ENCODE peak calls at places on chromosomes 16 and 17, in six cellular contexts. O, W, E, T, H and M are unnamed samples.

GRCh38 chr17:33127706-33128105 is 136.1 kb downstream of the SPACA3 start:
- DNase-seq in O (no peak), W (no peak), E (no peak), T (no peak), H (no peak), M (no peak)

GRCh38 chr17:73595931-73596330 is 48.3 kb downstream of the SDK2 start:
- DNase-seq in O (no peak), W (no peak), E (no peak), T (no peak), H (no peak), M (no peak)

GRCh38 chr17:80780381-80781187 is 211.1 kb upstream of the CHMP6 start:
- DNase-seq in O (no peak), W (no peak), E (no peak), T (peak; percentile 61), H (no peak), M (no peak)

GRCh38 chr16:21277045-21277926 is 804 bp downstream of the CRYM start:
- DNase-seq in O (peak; percentile 13), W (no peak), E (no peak), T (no peak), H (no peak), M (no peak)

GRCh38 chr17:31858647-31859486 is at the start of gene COPRS:
- DNase-seq in O (peak; percentile 89), W (peak; percentile 81), E (peak; percentile 99), T (no peak), H (peak; percentile 64), M (peak; percentile 25)

GRCh38 chr16:81189100-81189664 is 49.3 kb upstream of the BCO1 start:
- DNase-seq in O (peak; percentile 62), W (no peak), E (peak; percentile 46), T (no peak), H (no peak), M (no peak)

GRCh38 chr16:67445126-67445426 is 14.2 kb downstream of the HSD11B2 start:
- DNase-seq in O (no peak), W (no peak), E (no peak), T (no peak), H (no peak), M (no peak)

GRCh38 chr17:13410874-13411273 is 190.9 kb downstream of the HS3ST3A1 start:
- DNase-seq in O (no peak), W (no peak), E (no peak), T (no peak), H (peak; percentile 57), M (no peak)

GRCh38 chr16:6081320-6081976 is 983.9 kb upstream of the EEF2KMT start:
- DNase-seq in O (peak; percentile 57), W (peak; percentile 7), E (peak; percentile 57), T (no peak), H (peak; percentile 20), M (peak; percentile 15)

GRCh38 chr17:44400226-44400847 is 10.9 kb upstream of the ITGA2B start:
- DNase-seq in O (peak; percentile 45), W (peak; percentile 48), E (no peak), T (no peak), H (peak; percentile 34), M (peak; percentile 43)

GRCh38 chr17:40596261-40596919 is 31.1 kb upstream of the CCR7 start:
- DNase-seq in O (peak; percentile 69), W (peak; percentile 86), E (peak; percentile 32), T (peak; percentile 59), H (peak; percentile 62), M (no peak)

GRCh38 chr17:6172642-6173330 is 102.6 kb downstream of the WSCD1 start:
- DNase-seq in O (no peak), W (no peak), E (no peak), T (no peak), H (no peak), M (no peak)

GRCh38 chr16:86252596-86252995 is 257.7 kb upstream of the FOXF1 start:
- DNase-seq in O (peak; percentile 62), W (no peak), E (peak; percentile 31), T (no peak), H (no peak), M (peak; percentile 9)

GRCh38 chr17:81865733-81866439 is 5.3 kb downstream of the ARHGDIA start:
- DNase-seq in O (no peak), W (no peak), E (peak; percentile 23), T (no peak), H (peak; percentile 68), M (no peak)

GRCh38 chr16:25006504-25007055 is 8.6 kb downstream of the ARHGAP17 start:
- DNase-seq in O (no peak), W (no peak), E (peak; percentile 34), T (no peak), H (peak; percentile 78), M (no peak)

GRCh38 chr16:86616906-86617305 is 38.6 kb downstream of the FOXL1 start:
- DNase-seq in O (no peak), W (no peak), E (no peak), T (no peak), H (no peak), M (no peak)

GRCh38 chr17:42980766-42981397 is 517 bp downstream of the RUNDC1 start:
- DNase-seq in O (peak; percentile 81), W (peak; percentile 76), E (peak; percentile 65), T (peak; percentile 24), H (peak; percentile 55), M (peak; percentile 65)

GRCh38 chr16:85075236-85075924 is 36.9 kb downstream of the CIBAR2 start:
- DNase-seq in O (no peak), W (no peak), E (no peak), T (no peak), H (no peak), M (peak; percentile 50)

GRCh38 chr17:28841901-28842281 is 699 bp downstream of the FAM222B start:
- DNase-seq in O (peak; percentile 53), W (peak; percentile 42), E (peak; percentile 15), T (no peak), H (no peak), M (no peak)

GRCh38 chr16:13997933-13998332 is 73.2 kb upstream of the MRTFB start:
- DNase-seq in O (no peak), W (no peak), E (no peak), T (peak; percentile 76), H (peak; percentile 48), M (no peak)

GRCh38 chr16:86479419-86479818 is 30.9 kb upstream of the FOXF1 start:
- DNase-seq in O (no peak), W (no peak), E (no peak), T (no peak), H (no peak), M (no peak)

GRCh38 chr17:77297693-77298666 is 157.2 kb downstream of the SEC14L1 start:
- DNase-seq in O (no peak), W (no peak), E (no peak), T (no peak), H (no peak), M (no peak)

GRCh38 chr16:86899156-86899555 is 320.8 kb downstream of the FOXL1 start:
- DNase-seq in O (no peak), W (no peak), E (no peak), T (no peak), H (no peak), M (no peak)

GRCh38 chr16:3717235-3718018 is at the start of gene TRAP1:
- DNase-seq in O (peak; percentile 92), W (peak; percentile 82), E (peak; percentile 99), T (peak; percentile 37), H (peak; percentile 50), M (peak; percentile 94)

GRCh38 chr17:78966123-78966813 is 13.5 kb downstream of the LGALS3BP start:
- DNase-seq in O (no peak), W (no peak), E (no peak), T (no peak), H (no peak), M (no peak)

GRCh38 chr17:82006468-82007227 is 16.0 kb downstream of the CENPX start:
- DNase-seq in O (no peak), W (no peak), E (no peak), T (no peak), H (no peak), M (no peak)

GRCh38 chr17:35129154-35129972 is 7.9 kb downstream of the FNDC8 start:
- DNase-seq in O (no peak), W (no peak), E (no peak), T (no peak), H (no peak), M (no peak)

GRCh38 chr17:35132099-35132498 is 10.0 kb downstream of the NLE1 start:
- DNase-seq in O (no peak), W (no peak), E (no peak), T (no peak), H (no peak), M (no peak)

GRCh38 chr17:35129973-35130351 is 8.5 kb downstream of the FNDC8 start:
- DNase-seq in O (peak; percentile 26), W (no peak), E (no peak), T (no peak), H (no peak), M (no peak)

GRCh38 chr17:35127751-35128514 is 6.5 kb downstream of the FNDC8 start:
- DNase-seq in O (no peak), W (no peak), E (no peak), T (no peak), H (no peak), M (no peak)

GRCh38 chr17:35130392-35130791 is 9.0 kb downstream of the FNDC8 start:
- DNase-seq in O (no peak), W (no peak), E (no peak), T (no peak), H (no peak), M (no peak)
- TF ChIP-seq CHD2 in O (no peak), W (no peak), E (no peak), T (no peak), H (no peak), M (no peak)

GRCh38 chr17:8123695-8124349 is at the start of gene HES7:
- DNase-seq in O (peak; percentile 19), W (no peak), E (peak; percentile 53), T (no peak), H (no peak), M (no peak)
- TF ChIP-seq CHD2 in O (no peak), W (no peak), E (no peak), T (no peak), H (no peak), M (no peak)

GRCh38 chr16:83624436-83625120 is 183.2 kb upstream of the HSBP1 start:
- DNase-seq in O (no peak), W (no peak), E (no peak), T (no peak), H (no peak), M (peak; percentile 41)
- TF ChIP-seq CHD2 in O (no peak), W (no peak), E (no peak), T (no peak), H (no peak), M (no peak)

DNA sequence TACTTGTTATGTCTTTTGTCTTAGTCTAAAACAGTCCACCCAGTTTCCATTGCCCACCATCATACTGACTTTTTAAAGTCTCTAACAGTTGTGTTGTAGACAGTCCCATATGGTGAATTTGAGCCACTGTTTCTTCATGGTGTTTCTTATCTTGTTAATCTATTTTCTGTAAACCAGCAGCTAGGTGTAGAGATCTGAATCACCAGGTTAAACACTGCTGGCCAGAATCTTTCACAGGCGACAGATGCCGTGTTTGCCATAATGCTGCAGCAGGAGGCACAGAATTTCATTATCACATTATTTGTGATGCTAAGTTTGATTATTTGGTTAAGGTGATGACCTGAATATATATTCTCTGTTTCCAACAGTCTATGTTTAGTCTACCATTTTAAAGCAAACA is 11.4 kb upstream of the CNGB1 start:
- DNase-seq in O (no peak), W (no peak), E (no peak), T (no peak), H (no peak), M (no peak)
- TF ChIP-seq CHD2 in O (no peak), W (no peak), E (no peak), T (no peak), H (no peak), M (no peak)